ENCODE peak calls at places on chromosomes 16 and 17, in seven cellular contexts. One of them, this sample, is unnamed.
A peak's percentile ranks its signal among the peaks of the same experiment; 100 is the strongest.

GRCh38 chr16:71896688-71897368 is 1.5 kb downstream of the IST1 start:
- DNase-seq in lung: no peak
- DNase-seq in upper lobe of right lung: no peak
- DNase-seq in lower lobe of right lung: no peak
- DNase-seq in fibroblast of lung: no peak
- DNase-seq in cardiac muscle cell: peak; percentile 2
- DNase-seq in psoas muscle: no peak
- DNase-seq in this sample: no peak

GRCh38 chr16:12703935-12704334 is 99.8 kb downstream of the CPPED1 start:
- DNase-seq in lung: no peak
- DNase-seq in upper lobe of right lung: no peak
- DNase-seq in lower lobe of right lung: no peak
- DNase-seq in fibroblast of lung: no peak
- DNase-seq in cardiac muscle cell: no peak
- DNase-seq in psoas muscle: no peak
- DNase-seq in this sample: no peak

GRCh38 chr17:62763891-62764600 is 44.1 kb downstream of the MARCHF10 start:
- DNase-seq in lung: no peak
- DNase-seq in upper lobe of right lung: no peak
- DNase-seq in lower lobe of right lung: no peak
- DNase-seq in fibroblast of lung: no peak
- DNase-seq in cardiac muscle cell: no peak
- DNase-seq in psoas muscle: no peak
- DNase-seq in this sample: peak; percentile 32

GRCh38 chr16:4942481-4942880 is 5.5 kb upstream of the PPL start:
- DNase-seq in lung: no peak
- DNase-seq in upper lobe of right lung: peak; percentile 39
- DNase-seq in lower lobe of right lung: no peak
- DNase-seq in fibroblast of lung: no peak
- DNase-seq in cardiac muscle cell: no peak
- DNase-seq in psoas muscle: no peak
- DNase-seq in this sample: no peak

GRCh38 chr17:17960500-17961050 is 11.6 kb downstream of the TOM1L2 start:
- DNase-seq in lung: no peak
- DNase-seq in upper lobe of right lung: no peak
- DNase-seq in lower lobe of right lung: no peak
- DNase-seq in fibroblast of lung: no peak
- DNase-seq in cardiac muscle cell: no peak
- DNase-seq in psoas muscle: no peak
- DNase-seq in this sample: no peak

GRCh38 chr17:57327176-57327970 is 71.0 kb downstream of the MSI2 start:
- DNase-seq in lung: no peak
- DNase-seq in upper lobe of right lung: no peak
- DNase-seq in lower lobe of right lung: no peak
- DNase-seq in fibroblast of lung: no peak
- DNase-seq in cardiac muscle cell: no peak
- DNase-seq in psoas muscle: no peak
- DNase-seq in this sample: no peak

GRCh38 chr17:79165756-79166473 is 91.3 kb downstream of the ENGASE start:
- DNase-seq in lung: no peak
- DNase-seq in upper lobe of right lung: no peak
- DNase-seq in lower lobe of right lung: no peak
- DNase-seq in fibroblast of lung: no peak
- DNase-seq in cardiac muscle cell: no peak
- DNase-seq in psoas muscle: no peak
- DNase-seq in this sample: no peak

GRCh38 chr16:67451061-67451703 is 20.3 kb downstream of the HSD11B2 start:
- DNase-seq in lung: no peak
- DNase-seq in upper lobe of right lung: no peak
- DNase-seq in lower lobe of right lung: no peak
- DNase-seq in fibroblast of lung: no peak
- DNase-seq in cardiac muscle cell: no peak
- DNase-seq in psoas muscle: no peak
- DNase-seq in this sample: no peak

GRCh38 chr17:50201226-50201854 is at the start of gene COL1A1:
- DNase-seq in lung: peak; percentile 68
- DNase-seq in upper lobe of right lung: peak; percentile 77
- DNase-seq in lower lobe of right lung: no peak
- DNase-seq in fibroblast of lung: peak; percentile 86
- DNase-seq in cardiac muscle cell: peak; percentile 16
- DNase-seq in psoas muscle: peak; percentile 83
- DNase-seq in this sample: peak; percentile 77

GRCh38 chr17:81329279-81329926 is 34.3 kb upstream of the SLC38A10 start:
- DNase-seq in lung: peak; percentile 88
- DNase-seq in upper lobe of right lung: peak; percentile 94
- DNase-seq in lower lobe of right lung: peak; percentile 91
- DNase-seq in fibroblast of lung: peak; percentile 90
- DNase-seq in cardiac muscle cell: no peak
- DNase-seq in psoas muscle: peak; percentile 98
- DNase-seq in this sample: peak; percentile 96

GRCh38 chr17:41369713-41370112 is at the start of gene KRT33B:
- DNase-seq in lung: no peak
- DNase-seq in upper lobe of right lung: no peak
- DNase-seq in lower lobe of right lung: no peak
- DNase-seq in fibroblast of lung: no peak
- DNase-seq in cardiac muscle cell: no peak
- DNase-seq in psoas muscle: no peak
- DNase-seq in this sample: peak; percentile 18

GRCh38 chr16:14489460-14489859 is 140.6 kb downstream of the PARN start:
- DNase-seq in lung: no peak
- DNase-seq in upper lobe of right lung: no peak
- DNase-seq in lower lobe of right lung: no peak
- DNase-seq in fibroblast of lung: no peak
- DNase-seq in cardiac muscle cell: peak; percentile 54
- DNase-seq in psoas muscle: no peak
- DNase-seq in this sample: peak; percentile 76

GRCh38 chr16:57091990-57092785 is at the start of gene CPNE2:
- DNase-seq in lung: peak; percentile 59
- DNase-seq in upper lobe of right lung: peak; percentile 90
- DNase-seq in lower lobe of right lung: peak; percentile 76
- DNase-seq in fibroblast of lung: peak; percentile 62
- DNase-seq in cardiac muscle cell: peak; percentile 77
- DNase-seq in psoas muscle: peak; percentile 80
- DNase-seq in this sample: peak; percentile 78

GRCh38 chr16:87350681-87351319 is 32.8 kb downstream of the FBXO31 start:
- DNase-seq in lung: no peak
- DNase-seq in upper lobe of right lung: no peak
- DNase-seq in lower lobe of right lung: no peak
- DNase-seq in fibroblast of lung: peak; percentile 62
- DNase-seq in cardiac muscle cell: no peak
- DNase-seq in psoas muscle: peak; percentile 80
- DNase-seq in this sample: no peak

GRCh38 chr17:79022507-79022991 is 1.4 kb upstream of the C1QTNF1 start:
- DNase-seq in lung: no peak
- DNase-seq in upper lobe of right lung: peak; percentile 80
- DNase-seq in lower lobe of right lung: peak; percentile 71
- DNase-seq in fibroblast of lung: no peak
- DNase-seq in cardiac muscle cell: no peak
- DNase-seq in psoas muscle: peak; percentile 74
- DNase-seq in this sample: peak; percentile 48

GRCh38 chr17:48724241-48725004 is 1.4 kb downstream of the PRAC2 start:
- DNase-seq in lung: peak; percentile 82
- DNase-seq in upper lobe of right lung: peak; percentile 91
- DNase-seq in lower lobe of right lung: peak; percentile 87
- DNase-seq in fibroblast of lung: peak; percentile 55
- DNase-seq in cardiac muscle cell: peak; percentile 89
- DNase-seq in psoas muscle: peak; percentile 90
- DNase-seq in this sample: peak; percentile 97

GRCh38 chr17:48725005-48725293 is 2.0 kb downstream of the PRAC2 start:
- DNase-seq in lung: no peak
- DNase-seq in upper lobe of right lung: no peak
- DNase-seq in lower lobe of right lung: no peak
- DNase-seq in fibroblast of lung: no peak
- DNase-seq in cardiac muscle cell: no peak
- DNase-seq in psoas muscle: no peak
- DNase-seq in this sample: no peak

GRCh38 chr17:48726916-48727286 is 1.6 kb downstream of the HOXB13 start:
- DNase-seq in lung: no peak
- DNase-seq in upper lobe of right lung: no peak
- DNase-seq in lower lobe of right lung: no peak
- DNase-seq in fibroblast of lung: no peak
- DNase-seq in cardiac muscle cell: no peak
- DNase-seq in psoas muscle: no peak
- DNase-seq in this sample: peak; percentile 64

GRCh38 chr17:48726182-48726915 is 2.2 kb downstream of the HOXB13 start:
- DNase-seq in lung: no peak
- DNase-seq in upper lobe of right lung: no peak
- DNase-seq in lower lobe of right lung: no peak
- DNase-seq in fibroblast of lung: no peak
- DNase-seq in cardiac muscle cell: no peak
- DNase-seq in psoas muscle: no peak
- DNase-seq in this sample: no peak

DNA sequence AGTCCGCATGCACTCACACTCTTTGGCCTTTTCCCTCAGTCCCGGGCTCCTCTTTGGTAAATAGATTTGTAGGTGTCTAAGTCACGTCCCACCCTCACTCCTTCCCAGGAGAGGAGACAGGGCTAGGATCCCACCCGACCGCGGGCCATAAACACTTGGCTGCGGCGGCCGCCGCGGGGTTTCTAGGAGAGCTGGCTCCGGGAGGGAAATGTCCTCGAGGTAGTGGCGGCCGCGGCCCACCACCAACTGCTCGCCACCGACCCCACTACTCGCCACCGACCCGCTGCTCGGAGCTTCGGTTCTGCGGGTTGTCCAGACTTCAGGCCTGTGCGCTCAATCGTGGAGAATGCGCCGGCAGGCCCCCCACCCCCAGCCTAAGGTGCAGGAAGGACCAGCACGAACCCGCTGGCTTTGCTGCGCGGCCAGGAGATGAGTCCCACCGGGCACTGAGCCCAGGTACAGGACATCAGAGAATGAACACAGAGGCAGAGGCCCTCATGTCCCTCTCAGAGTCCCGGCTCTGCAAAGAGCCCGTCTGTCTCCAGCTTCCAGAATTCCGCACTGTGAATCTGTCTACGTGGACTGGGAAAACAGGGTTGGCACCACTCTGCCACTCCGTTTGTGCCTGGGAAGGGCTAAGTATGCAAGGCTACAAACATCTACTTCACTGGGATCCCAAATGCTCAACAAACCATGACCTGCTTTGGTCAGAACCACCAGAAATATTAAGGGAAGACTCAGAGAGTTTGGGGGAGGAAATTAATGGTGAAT is 2.5 kb downstream of the PRAC2 start:
- DNase-seq in lung: no peak
- DNase-seq in upper lobe of right lung: no peak
- DNase-seq in lower lobe of right lung: no peak
- DNase-seq in fibroblast of lung: no peak
- DNase-seq in cardiac muscle cell: no peak
- DNase-seq in psoas muscle: no peak
- DNase-seq in this sample: peak; percentile 67
- H3K27me3 ChIP-seq in lung: peaks cover 18% of the 10 kb centered on the region
- H3K27me3 ChIP-seq in upper lobe of right lung: peaks cover 99% of the 10 kb centered on the region
- H3K27me3 ChIP-seq in lower lobe of right lung: peaks cover 100% of the 10 kb centered on the region
- H3K27me3 ChIP-seq in fibroblast of lung: peaks cover 97% of the 10 kb centered on the region
- H3K27me3 ChIP-seq in cardiac muscle cell: peaks cover 100% of the 10 kb centered on the region
- H3K27me3 ChIP-seq in psoas muscle: peaks cover 57% of the 10 kb centered on the region
- H3K27me3 ChIP-seq in this sample: peaks cover 100% of the 10 kb centered on the region

DNA sequence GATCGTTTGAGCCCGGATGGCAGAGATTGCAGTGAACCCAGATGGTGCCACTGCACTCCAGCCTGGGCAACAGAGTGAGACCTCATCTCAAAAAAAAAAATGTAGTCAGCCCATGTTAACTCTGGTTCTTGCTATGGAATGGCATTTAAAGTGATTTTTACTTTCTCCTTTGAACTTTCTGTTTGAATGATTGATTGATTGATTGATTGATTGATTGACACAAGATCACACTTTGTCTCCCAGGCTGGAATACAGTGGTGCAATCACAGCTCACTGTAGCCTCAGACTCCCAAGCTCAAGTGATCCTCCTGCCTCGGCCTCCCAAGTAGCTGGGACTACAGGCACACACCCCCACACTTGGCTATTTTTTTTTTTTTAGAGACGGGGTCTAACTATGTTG is 17.0 kb downstream of the SMTNL2 start:
- DNase-seq in lung: no peak
- DNase-seq in upper lobe of right lung: no peak
- DNase-seq in lower lobe of right lung: no peak
- DNase-seq in fibroblast of lung: no peak
- DNase-seq in cardiac muscle cell: no peak
- DNase-seq in psoas muscle: peak; percentile 22
- DNase-seq in this sample: no peak
- H3K27ac ChIP-seq in lung: no peak overlapping the region
- H3K27ac ChIP-seq in upper lobe of right lung: no peak overlapping the region
- H3K27ac ChIP-seq in lower lobe of right lung: no peak overlapping the region
- H3K27ac ChIP-seq in fibroblast of lung: no peak overlapping the region
- H3K27ac ChIP-seq in cardiac muscle cell: peak overlapping the region; percentile 89
- H3K27ac ChIP-seq in psoas muscle: peak overlapping the region; percentile 84
- H3K27ac ChIP-seq in this sample: no peak overlapping the region

DNA sequence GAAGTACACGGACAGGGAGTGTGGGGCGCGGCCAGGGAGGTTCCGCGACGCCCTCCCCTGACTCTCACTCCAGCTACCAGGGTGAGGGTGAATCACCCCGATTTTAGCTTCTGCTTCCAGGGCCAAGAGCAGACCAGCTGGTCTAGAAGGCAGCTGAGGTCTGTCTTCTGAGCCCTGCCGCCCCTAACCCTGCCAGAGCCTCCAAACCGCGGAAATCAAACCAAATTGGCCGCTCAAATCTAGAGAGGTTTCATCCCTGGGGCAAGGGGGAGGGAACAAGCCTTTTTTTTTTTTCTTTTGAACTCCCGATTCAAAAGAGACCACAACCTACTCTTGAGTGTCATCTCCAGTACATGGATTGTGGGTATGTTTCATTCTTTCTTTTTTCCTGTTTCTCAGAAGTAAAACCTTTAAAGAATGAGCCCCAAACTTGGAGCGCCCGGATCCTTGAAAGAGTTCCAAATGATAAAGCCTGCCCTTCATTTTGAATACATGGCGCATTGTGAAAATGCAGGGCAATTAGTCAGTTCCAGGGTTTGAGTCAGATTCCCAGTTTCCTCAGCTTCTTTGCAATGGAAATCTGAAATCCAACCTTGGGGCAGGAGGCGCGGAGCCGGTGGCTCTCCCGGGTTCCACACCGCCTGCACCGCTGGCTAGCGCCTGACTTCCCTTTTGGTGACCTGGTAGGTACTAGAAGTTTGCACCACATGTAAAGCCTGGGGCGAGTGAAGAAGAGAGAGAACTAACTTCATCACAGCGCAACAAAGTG is 16.5 kb upstream of the ZFHX3 start:
- DNase-seq in lung: no peak
- DNase-seq in upper lobe of right lung: no peak
- DNase-seq in lower lobe of right lung: no peak
- DNase-seq in fibroblast of lung: peak; percentile 90
- DNase-seq in cardiac muscle cell: no peak
- DNase-seq in psoas muscle: no peak
- DNase-seq in this sample: peak; percentile 80
- TF ChIP-seq CTCF in lung: no peak
- TF ChIP-seq CTCF in upper lobe of right lung: no peak
- TF ChIP-seq CTCF in lower lobe of right lung: no peak
- TF ChIP-seq CTCF in fibroblast of lung: no peak
- TF ChIP-seq CTCF in cardiac muscle cell: no peak
- TF ChIP-seq CTCF in psoas muscle: no peak
- TF ChIP-seq CTCF in this sample: no peak

DNA sequence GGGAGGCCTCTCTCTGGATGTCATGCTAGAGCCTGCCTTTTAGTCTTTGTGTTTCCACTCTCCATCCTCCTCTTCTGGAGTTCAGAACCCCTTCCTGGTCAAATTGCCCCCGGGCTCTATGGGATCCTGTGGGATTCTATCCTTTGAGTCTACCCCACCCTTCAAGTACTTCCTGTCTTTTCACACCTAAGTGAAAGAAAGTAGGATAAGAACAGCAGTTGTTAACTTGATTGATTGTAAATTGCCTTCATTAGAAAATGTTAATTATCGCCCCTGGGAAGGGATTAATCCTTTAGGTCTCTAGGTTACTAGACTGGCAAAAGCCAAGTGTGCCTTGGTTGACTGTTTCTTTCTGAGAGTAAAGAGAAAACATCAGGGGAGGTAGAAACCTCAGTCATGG is 30.1 kb downstream of the PRKCB start:
- DNase-seq in lung: no peak
- DNase-seq in upper lobe of right lung: no peak
- DNase-seq in lower lobe of right lung: no peak
- DNase-seq in fibroblast of lung: no peak
- DNase-seq in cardiac muscle cell: no peak
- DNase-seq in psoas muscle: no peak
- DNase-seq in this sample: peak; percentile 64
- H3K27me3 ChIP-seq in lung: no peaks in the 10 kb centered on the region
- H3K27me3 ChIP-seq in upper lobe of right lung: no peaks in the 10 kb centered on the region
- H3K27me3 ChIP-seq in lower lobe of right lung: no peaks in the 10 kb centered on the region
- H3K27me3 ChIP-seq in fibroblast of lung: no peaks in the 10 kb centered on the region
- H3K27me3 ChIP-seq in cardiac muscle cell: peaks cover 24% of the 10 kb centered on the region
- H3K27me3 ChIP-seq in psoas muscle: peaks cover 2% of the 10 kb centered on the region
- H3K27me3 ChIP-seq in this sample: peaks cover 76% of the 10 kb centered on the region

This sample was measured in endodermal cell.